ENCODE peak calls at places on chromosomes 7 and 10, in five cellular contexts. One of them, this sample, is unnamed.

GRCh38 chr10:70749756-70750155 is 35.4 kb downstream of the TBATA start:
- DNase-seq in fibroblast of lung: no peak
- DNase-seq in nephron progenitor cell: no peak
- DNase-seq in uterus: no peak
- DNase-seq in NB4: no peak
- DNase-seq in this sample: no peak

GRCh38 chr10:99667108-99667751 is 7.9 kb downstream of the ENTPD7 start:
- DNase-seq in uterus: no peak
- DNase-seq in nephron progenitor cell: no peak
- DNase-seq in fibroblast of lung: peak
- DNase-seq in NB4: no peak
- DNase-seq in this sample: peak

GRCh38 chr7:8131694-8132605 is 130.0 kb downstream of the ICA1 start:
- DNase-seq in nephron progenitor cell: no peak
- DNase-seq in NB4: no peak
- DNase-seq in uterus: no peak
- DNase-seq in fibroblast of lung: no peak
- DNase-seq in this sample: no peak

GRCh38 chr10:1434912-1435692 is 302.2 kb downstream of the ADARB2 start:
- DNase-seq in NB4: no peak
- DNase-seq in nephron progenitor cell: peak
- DNase-seq in uterus: no peak
- DNase-seq in fibroblast of lung: no peak
- DNase-seq in this sample: no peak

GRCh38 chr10:50605280-50606270 is 18.2 kb downstream of the SGMS1 start:
- DNase-seq in nephron progenitor cell: no peak
- DNase-seq in fibroblast of lung: peak
- DNase-seq in NB4: peak
- DNase-seq in uterus: peak
- DNase-seq in this sample: peak

GRCh38 chr7:79927116-79927515 is 207.5 kb upstream of the GNAI1 start:
- DNase-seq in NB4: no peak
- DNase-seq in uterus: no peak
- DNase-seq in nephron progenitor cell: no peak
- DNase-seq in fibroblast of lung: no peak
- DNase-seq in this sample: peak

GRCh38 chr10:114703377-114704125 is 45.5 kb upstream of the ABLIM1 start:
- DNase-seq in uterus: no peak
- DNase-seq in NB4: peak
- DNase-seq in fibroblast of lung: no peak
- DNase-seq in nephron progenitor cell: peak
- DNase-seq in this sample: no peak

GRCh38 chr10:102791754-102792153 is 45.5 kb downstream of the CYP17A1 start:
- DNase-seq in uterus: no peak
- DNase-seq in fibroblast of lung: no peak
- DNase-seq in nephron progenitor cell: no peak
- DNase-seq in NB4: no peak
- DNase-seq in this sample: peak

GRCh38 chr10:95275726-95276366 is 15.0 kb downstream of the PDLIM1 start:
- DNase-seq in fibroblast of lung: peak
- DNase-seq in NB4: no peak
- DNase-seq in nephron progenitor cell: no peak
- DNase-seq in uterus: no peak
- DNase-seq in this sample: no peak

GRCh38 chr10:7563770-7564169 is 103.0 kb downstream of the ITIH5 start:
- DNase-seq in fibroblast of lung: no peak
- DNase-seq in uterus: no peak
- DNase-seq in NB4: no peak
- DNase-seq in nephron progenitor cell: no peak
- DNase-seq in this sample: no peak

GRCh38 chr10:95663496-95663895 is 7.0 kb upstream of the ALDH18A1 start:
- DNase-seq in fibroblast of lung: no peak
- DNase-seq in uterus: no peak
- DNase-seq in nephron progenitor cell: no peak
- DNase-seq in NB4: no peak
- DNase-seq in this sample: no peak

GRCh38 chr10:5529702-5530411 is 5.1 kb downstream of the CALML3 start:
- DNase-seq in uterus: no peak
- DNase-seq in nephron progenitor cell: no peak
- DNase-seq in NB4: no peak
- DNase-seq in fibroblast of lung: no peak
- DNase-seq in this sample: no peak

GRCh38 chr7:116998567-116998966 is 45.3 kb downstream of the ST7 start:
- DNase-seq in NB4: no peak
- DNase-seq in fibroblast of lung: peak
- DNase-seq in nephron progenitor cell: no peak
- DNase-seq in uterus: no peak
- DNase-seq in this sample: peak

GRCh38 chr10:126387041-126387908 is 1.0 kb downstream of the ADAM12 start:
- DNase-seq in uterus: peak
- DNase-seq in NB4: no peak
- DNase-seq in fibroblast of lung: peak
- DNase-seq in nephron progenitor cell: peak
- DNase-seq in this sample: peak

GRCh38 chr10:125017547-125018298 is 75.8 kb downstream of the ZRANB1 start:
- DNase-seq in fibroblast of lung: no peak
- DNase-seq in nephron progenitor cell: no peak
- DNase-seq in uterus: no peak
- DNase-seq in NB4: no peak
- DNase-seq in this sample: no peak

GRCh38 chr7:36301914-36302771 is 87.5 kb upstream of the ANLN start:
- DNase-seq in uterus: no peak
- DNase-seq in NB4: no peak
- DNase-seq in nephron progenitor cell: no peak
- DNase-seq in fibroblast of lung: peak
- DNase-seq in this sample: no peak

GRCh38 chr7:36299223-36299760 is 90.4 kb upstream of the ANLN start:
- DNase-seq in uterus: no peak
- DNase-seq in nephron progenitor cell: no peak
- DNase-seq in NB4: no peak
- DNase-seq in fibroblast of lung: no peak
- DNase-seq in this sample: no peak

GRCh38 chr7:36298145-36298544 is 91.5 kb upstream of the ANLN start:
- DNase-seq in NB4: no peak
- DNase-seq in uterus: no peak
- DNase-seq in fibroblast of lung: no peak
- DNase-seq in nephron progenitor cell: no peak
- DNase-seq in this sample: no peak

GRCh38 chr7:36300696-36301350 is 88.8 kb upstream of the ANLN start:
- DNase-seq in nephron progenitor cell: no peak
- DNase-seq in fibroblast of lung: no peak
- DNase-seq in uterus: no peak
- DNase-seq in NB4: no peak
- DNase-seq in this sample: peak

DNA sequence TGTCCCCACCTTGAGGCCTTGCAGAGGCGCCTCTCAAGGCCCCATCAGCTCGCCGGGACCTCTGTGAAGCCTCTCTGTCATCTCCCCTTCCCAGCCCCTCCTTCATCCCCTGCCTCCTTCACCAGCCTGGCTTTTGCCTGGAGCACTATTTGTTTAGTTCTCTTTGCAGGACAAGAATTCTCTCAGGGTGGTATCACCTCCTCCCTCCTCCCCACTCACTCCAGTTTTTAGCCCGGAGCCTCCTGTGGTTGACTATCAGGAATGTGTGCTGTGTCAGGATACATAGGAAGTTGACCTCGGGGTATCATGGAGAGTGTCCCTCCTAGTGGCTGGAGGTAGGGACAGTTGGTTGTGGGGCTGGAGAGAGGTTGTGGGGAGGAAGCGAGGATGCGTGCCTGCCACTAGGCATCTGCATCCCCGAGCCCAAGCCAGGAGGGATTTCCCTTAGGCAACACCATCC is 89.8 kb upstream of the ANLN start:
- DNase-seq in fibroblast of lung: no peak
- DNase-seq in NB4: no peak
- DNase-seq in uterus: no peak
- DNase-seq in nephron progenitor cell: no peak
- DNase-seq in this sample: no peak
- TF ChIP-seq CTCF in fibroblast of lung: no peak
- TF ChIP-seq CTCF in NB4: no peak
- TF ChIP-seq CTCF in uterus: no peak
- TF ChIP-seq CTCF in nephron progenitor cell: no peak
- TF ChIP-seq CTCF in this sample: no peak

GRCh38 chr7:101156277-101156676 is 2.0 kb downstream of the AP1S1 start:
- DNase-seq in nephron progenitor cell: no peak
- DNase-seq in NB4: no peak
- DNase-seq in fibroblast of lung: no peak
- DNase-seq in uterus: no peak
- DNase-seq in this sample: no peak
- TF ChIP-seq CTCF in nephron progenitor cell: no peak
- TF ChIP-seq CTCF in NB4: peak
- TF ChIP-seq CTCF in fibroblast of lung: peak
- TF ChIP-seq CTCF in uterus: no peak
- TF ChIP-seq CTCF in this sample: peak

DNA sequence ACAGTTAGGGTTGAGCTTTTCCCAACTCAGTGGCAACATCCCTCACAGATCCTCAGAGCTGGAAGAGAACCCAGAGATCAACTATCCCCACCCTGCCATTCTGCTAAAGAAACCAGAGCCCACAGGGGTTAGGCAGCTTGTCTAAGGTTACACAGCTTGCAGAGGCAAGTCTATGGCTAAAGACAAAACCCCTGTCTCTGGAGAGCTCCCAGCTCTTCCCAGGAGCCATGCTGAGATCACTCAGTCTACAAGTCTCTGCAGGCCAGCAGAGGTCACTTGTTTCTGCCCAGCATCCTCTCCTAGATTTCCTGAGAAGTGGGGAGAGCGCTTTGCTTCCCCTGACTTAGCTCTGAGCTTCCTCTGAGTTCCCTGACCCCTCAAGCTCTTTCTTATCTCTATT is 28.5 kb upstream of the LOXL4 start:
- DNase-seq in uterus: no peak
- DNase-seq in NB4: no peak
- DNase-seq in nephron progenitor cell: no peak
- DNase-seq in fibroblast of lung: no peak
- DNase-seq in this sample: peak
- TF ChIP-seq CTCF in uterus: no peak
- TF ChIP-seq CTCF in NB4: no peak
- TF ChIP-seq CTCF in nephron progenitor cell: no peak
- TF ChIP-seq CTCF in fibroblast of lung: no peak
- TF ChIP-seq CTCF in this sample: no peak

DNA sequence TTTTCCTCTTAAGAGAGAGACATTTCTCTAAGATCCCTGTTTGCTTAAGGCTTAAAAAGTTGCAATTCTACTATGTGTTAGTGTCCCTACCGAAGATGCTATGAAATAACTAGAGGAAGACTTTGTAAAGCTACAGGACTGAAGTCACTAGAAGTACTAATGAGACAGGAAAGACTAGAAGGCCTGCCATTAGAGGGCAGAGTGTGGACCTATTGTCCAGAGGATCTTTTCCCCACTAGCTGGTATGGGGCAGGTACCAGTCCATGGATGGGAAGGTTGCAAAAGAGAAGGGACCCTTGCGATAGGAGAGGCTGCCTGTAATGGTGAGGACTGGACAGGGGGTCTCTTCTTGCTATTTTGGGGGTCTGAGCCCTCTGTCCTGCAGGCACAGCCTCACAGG is 178.1 kb downstream of the TMEM178B start:
- DNase-seq in fibroblast of lung: no peak
- DNase-seq in uterus: no peak
- DNase-seq in NB4: no peak
- DNase-seq in nephron progenitor cell: no peak
- DNase-seq in this sample: no peak
- TF ChIP-seq CTCF in fibroblast of lung: no peak
- TF ChIP-seq CTCF in uterus: no peak
- TF ChIP-seq CTCF in NB4: peak
- TF ChIP-seq CTCF in nephron progenitor cell: no peak
- TF ChIP-seq CTCF in this sample: no peak

DNA sequence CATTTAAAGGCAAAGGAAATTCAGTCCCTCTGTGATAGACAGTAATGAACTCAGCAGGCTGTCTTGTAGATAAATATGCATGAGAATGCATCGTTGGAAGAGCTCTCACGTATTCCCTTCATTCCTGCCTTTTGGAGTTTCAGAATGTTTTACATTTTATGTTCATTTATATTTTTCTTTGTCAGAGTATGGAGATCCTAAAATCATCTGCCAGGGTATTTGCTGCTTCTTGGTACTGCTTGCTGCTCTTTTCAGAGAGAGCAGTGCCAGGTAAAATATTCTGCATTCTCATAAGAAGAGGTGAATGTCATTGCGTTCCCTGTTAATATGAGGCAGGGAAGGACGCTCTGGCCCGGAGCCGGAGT is 290.2 kb downstream of the CCDC3 start:
- DNase-seq in nephron progenitor cell: no peak
- DNase-seq in uterus: no peak
- DNase-seq in fibroblast of lung: no peak
- DNase-seq in NB4: no peak
- DNase-seq in this sample: no peak
- TF ChIP-seq CTCF in nephron progenitor cell: no peak
- TF ChIP-seq CTCF in uterus: no peak
- TF ChIP-seq CTCF in fibroblast of lung: no peak
- TF ChIP-seq CTCF in NB4: no peak
- TF ChIP-seq CTCF in this sample: no peak

DNA sequence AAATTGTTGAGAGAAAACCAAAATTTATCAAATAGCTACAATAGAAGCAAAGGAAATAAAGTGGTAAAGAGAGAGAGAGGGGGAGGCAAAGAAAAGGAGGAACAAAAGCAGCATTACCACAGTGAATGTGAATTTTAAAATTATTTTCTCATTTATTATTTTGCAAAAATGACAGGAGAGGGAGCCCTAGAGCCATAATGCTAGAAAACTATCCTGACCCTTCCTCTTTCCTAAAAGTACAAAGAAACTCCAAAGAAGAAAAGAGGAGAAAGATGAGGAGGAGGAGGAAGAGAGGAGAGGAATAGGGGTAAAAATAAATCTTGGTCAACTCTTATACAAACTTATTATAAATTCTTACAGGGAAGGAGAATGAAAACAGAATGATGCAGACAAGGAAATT is 921.5 kb downstream of the NRG3 start:
- DNase-seq in nephron progenitor cell: no peak
- DNase-seq in uterus: no peak
- DNase-seq in fibroblast of lung: peak
- DNase-seq in NB4: peak
- DNase-seq in this sample: peak
- TF ChIP-seq CTCF in nephron progenitor cell: peak
- TF ChIP-seq CTCF in uterus: no peak
- TF ChIP-seq CTCF in fibroblast of lung: peak
- TF ChIP-seq CTCF in NB4: peak
- TF ChIP-seq CTCF in this sample: peak

DNA sequence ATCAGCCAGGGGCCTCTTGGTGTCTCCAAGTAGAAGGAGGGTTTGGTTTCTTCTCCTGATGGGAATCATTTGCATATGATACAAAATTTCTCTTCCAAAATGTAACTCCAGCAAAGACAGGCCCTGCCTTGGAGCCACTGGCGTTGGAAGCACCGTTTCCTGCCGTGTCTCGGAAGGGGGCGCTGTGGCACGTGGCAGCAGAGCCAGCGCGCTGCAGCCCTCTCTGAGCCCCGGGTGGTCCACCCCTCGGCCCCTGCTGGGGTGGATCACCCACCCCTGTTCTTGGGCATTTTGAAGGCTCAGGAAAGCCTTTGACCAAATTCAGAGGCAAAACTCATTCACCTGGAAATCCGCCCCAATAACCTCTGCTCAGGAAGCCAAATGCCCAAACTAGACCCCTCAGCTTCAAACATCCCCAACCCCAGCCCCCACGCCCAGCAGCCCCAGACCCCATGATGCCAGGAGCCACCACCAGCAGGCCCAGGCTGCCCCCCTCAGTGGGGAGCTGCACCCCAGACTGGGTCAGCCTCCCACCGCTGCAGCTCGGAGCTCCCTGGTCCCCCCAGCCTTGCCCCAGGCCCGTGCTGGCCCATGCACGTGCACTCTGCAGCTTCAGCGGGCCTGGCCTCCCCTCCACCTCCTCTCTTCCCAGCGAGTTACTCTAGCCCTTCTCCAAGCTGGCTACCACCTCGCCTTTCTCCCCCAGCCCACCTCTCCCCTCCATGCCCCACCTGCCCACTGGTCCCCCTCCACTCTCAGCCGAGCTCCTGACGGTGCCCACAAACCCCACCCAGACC is 29.5 kb upstream of the ELFN1 start:
- DNase-seq in NB4: no peak
- DNase-seq in nephron progenitor cell: no peak
- DNase-seq in uterus: no peak
- DNase-seq in fibroblast of lung: no peak
- DNase-seq in this sample: no peak
- TF ChIP-seq CTCF in NB4: peak
- TF ChIP-seq CTCF in nephron progenitor cell: no peak
- TF ChIP-seq CTCF in uterus: no peak
- TF ChIP-seq CTCF in fibroblast of lung: no peak
- TF ChIP-seq CTCF in this sample: no peak